ENCODE peak calls at places on chromosomes 3 and 15, in ten cellular contexts. C is A549, G is mesothelial cell of epicardium, P is endothelial cell, B is uterus, X is fibroblast of lung, Z is GM12865, M is nephron progenitor cell, I is MM.1S, Y is fibroblast of pulmonary artery. K is an unnamed sample.

GRCh38 chr3:95476534-95476933 is 1337.9 kb upstream of the EPHA6 start:
- DNase-seq in C (no peak), G (no peak), P (no peak), B (no peak), X (no peak), Z (no peak), M (no peak), I (no peak), Y (no peak), K (no peak)

GRCh38 chr3:173983353-173983752 is 585.8 kb downstream of the NLGN1 start:
- DNase-seq in C (no peak), G (no peak), P (no peak), B (no peak), X (peak; percentile 78), Z (no peak), M (no peak), I (no peak), Y (no peak), K (no peak)

GRCh38 chr3:11465744-11466611 is 177.7 kb downstream of the VGLL4 start:
- DNase-seq in C (no peak), G (no peak), P (no peak), B (peak; percentile 72), X (peak; percentile 95), Z (no peak), M (no peak), I (no peak), Y (peak; percentile 96), K (no peak)

GRCh38 chr3:141257971-141258370 is 26.3 kb downstream of the PXYLP1 start:
- DNase-seq in C (no peak), G (no peak), P (no peak), B (no peak), X (no peak), Z (no peak), M (no peak), I (no peak), Y (no peak), K (no peak)

GRCh38 chr3:98513136-98513535 is 9.6 kb downstream of the CLDND1 start:
- DNase-seq in C (no peak), G (no peak), P (no peak), B (peak; percentile 16), X (peak; percentile 23), Z (no peak), M (no peak), I (no peak), Y (peak; percentile 84), K (no peak)

GRCh38 chr3:38549082-38549481 is 52.9 kb downstream of the EXOG start:
- DNase-seq in C (no peak), G (no peak), P (no peak), B (no peak), X (no peak), Z (no peak), M (no peak), I (no peak), Y (no peak), K (no peak)

GRCh38 chr3:8963137-8963853 is at the start of gene RAD18:
- DNase-seq in C (peak; percentile 80), G (peak; percentile 92), P (peak; percentile 91), B (peak; percentile 89), X (peak; percentile 86), Z (peak; percentile 95), M (peak; percentile 95), I (peak; percentile 93), Y (peak; percentile 91), K (peak; percentile 89)

GRCh38 chr15:40493089-40493840 is 22.5 kb downstream of the CHST14 start:
- DNase-seq in C (no peak), G (no peak), P (no peak), B (no peak), X (peak; percentile 59), Z (peak; percentile 24), M (no peak), I (peak; percentile 18), Y (no peak), K (no peak)

GRCh38 chr15:33107950-33108349 is 86.6 kb downstream of the FMN1 start:
- DNase-seq in C (no peak), G (no peak), P (no peak), B (no peak), X (peak; percentile 20), Z (no peak), M (no peak), I (no peak), Y (no peak), K (no peak)

DNA sequence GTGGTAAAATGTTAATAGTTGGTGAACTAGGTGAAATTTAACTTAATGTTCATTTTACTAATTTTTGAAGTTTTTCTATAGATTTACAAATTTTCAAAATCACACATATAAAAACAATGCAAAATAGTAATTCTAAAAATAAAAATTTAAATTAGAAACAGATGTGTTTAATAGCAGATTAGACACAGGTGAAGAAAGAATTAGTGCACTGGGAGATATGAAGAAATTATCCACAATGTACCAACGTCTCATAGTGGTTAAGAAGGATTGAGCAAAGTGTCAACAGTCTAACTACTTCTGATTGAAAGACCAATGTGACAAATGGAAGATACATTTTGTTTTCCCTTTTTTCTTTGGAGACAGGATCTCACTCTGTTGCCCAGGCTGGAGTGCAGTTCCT is 26.5 kb downstream of the SPG11 start:
- DNase-seq in C (no peak), G (no peak), P (no peak), B (no peak), X (no peak), Z (no peak), M (no peak), I (no peak), Y (no peak), K (no peak)
- TF ChIP-seq CTCF in C (no peak), G (no peak), P (no peak), B (no peak), X (no peak), Z (no peak), M (no peak), I (no peak), Y (no peak), K (no peak)

DNA sequence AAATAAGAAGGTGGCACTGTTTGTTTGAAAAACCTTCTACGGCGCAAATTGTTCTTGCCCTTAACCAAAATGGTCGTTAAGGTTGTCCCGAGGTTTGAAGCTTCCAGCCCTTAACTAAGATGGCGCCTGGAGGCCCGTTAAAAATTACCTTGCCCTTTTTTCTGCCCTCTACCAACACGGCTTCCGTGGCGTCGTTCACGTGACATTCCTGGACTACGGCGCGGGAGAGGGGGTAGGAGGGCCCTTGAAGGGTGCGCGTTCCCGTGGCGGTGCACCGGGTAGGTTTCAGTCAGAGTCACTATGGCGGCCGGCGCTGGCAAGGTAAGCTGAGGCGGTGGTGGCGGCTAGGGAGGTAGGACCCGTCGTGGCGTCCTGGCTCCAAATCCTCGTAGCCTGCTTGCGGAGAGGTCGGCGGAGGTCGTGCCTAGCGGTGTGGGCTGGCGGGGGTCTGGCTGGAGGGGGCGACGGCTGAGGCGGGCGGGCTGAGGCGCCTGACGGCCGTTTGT is at the start of gene SLMAP:
- DNase-seq in C (peak; percentile 83), G (peak; percentile 89), P (peak; percentile 86), B (peak; percentile 97), X (peak; percentile 95), Z (peak; percentile 97), M (peak; percentile 88), I (peak; percentile 97), Y (peak; percentile 98), K (peak; percentile 96)
- TF ChIP-seq CTCF in C (no peak), G (no peak), P (no peak), B (no peak), X (no peak), Z (no peak), M (no peak), I (no peak), Y (no peak), K (no peak)

GRCh38 chr3:111715911-111716523 is 120.9 kb upstream of the ZBED2 start:
- DNase-seq in C (peak; percentile 65), G (peak; percentile 36), P (peak; percentile 64), B (peak; percentile 47), X (peak; percentile 43), Z (peak; percentile 53), M (peak; percentile 58), I (peak; percentile 30), Y (peak; percentile 71), K (no peak)

GRCh38 chr3:111717601-111718000 is 122.5 kb upstream of the ZBED2 start:
- DNase-seq in C (peak; percentile 76), G (no peak), P (peak; percentile 48), B (peak; percentile 85), X (peak; percentile 84), Z (peak; percentile 81), M (peak; percentile 58), I (peak; percentile 73), Y (peak; percentile 93), K (peak; percentile 68)

GRCh38 chr3:111712294-111713180 is 117.4 kb upstream of the ZBED2 start:
- DNase-seq in C (no peak), G (no peak), P (no peak), B (no peak), X (peak; percentile 64), Z (no peak), M (peak; percentile 36), I (no peak), Y (no peak), K (no peak)

GRCh38 chr3:111713833-111714232 is 118.7 kb upstream of the ZBED2 start:
- DNase-seq in C (no peak), G (no peak), P (no peak), B (no peak), X (no peak), Z (no peak), M (no peak), I (no peak), Y (no peak), K (no peak)

GRCh38 chr3:111714305-111714704 is 119.2 kb upstream of the ZBED2 start:
- DNase-seq in C (no peak), G (no peak), P (no peak), B (no peak), X (peak; percentile 52), Z (no peak), M (no peak), I (no peak), Y (peak; percentile 52), K (no peak)
- TF ChIP-seq CTCF in C (no peak), G (no peak), P (no peak), B (no peak), X (no peak), Z (no peak), M (no peak), I (no peak), Y (no peak), K (no peak)

GRCh38 chr15:93286456-93286855 is 197.4 kb upstream of the RGMA start:
- DNase-seq in C (no peak), G (no peak), P (no peak), B (no peak), X (no peak), Z (no peak), M (no peak), I (no peak), Y (no peak), K (no peak)

GRCh38 chr15:93289951-93290350 is 200.9 kb upstream of the RGMA start:
- DNase-seq in C (no peak), G (no peak), P (no peak), B (no peak), X (no peak), Z (no peak), M (no peak), I (no peak), Y (no peak), K (no peak)

GRCh38 chr15:93282808-93283207 is 193.8 kb upstream of the RGMA start:
- DNase-seq in C (no peak), G (no peak), P (no peak), B (no peak), X (no peak), Z (no peak), M (no peak), I (no peak), Y (no peak), K (no peak)

GRCh38 chr15:93291380-93291779 is 202.4 kb upstream of the RGMA start:
- DNase-seq in C (no peak), G (no peak), P (no peak), B (no peak), X (no peak), Z (no peak), M (no peak), I (no peak), Y (no peak), K (no peak)

GRCh38 chr15:93288718-93289117 is 199.7 kb upstream of the RGMA start:
- DNase-seq in C (no peak), G (no peak), P (no peak), B (no peak), X (no peak), Z (no peak), M (no peak), I (no peak), Y (no peak), K (no peak)
- TF ChIP-seq CTCF in C (no peak), G (no peak), P (no peak), B (no peak), X (no peak), Z (no peak), M (no peak), I (no peak), Y (no peak), K (no peak)